ENCODE peak calls at places on chromosomes 16 and 17, in four cellular contexts. Q, P, E and L are unnamed samples.

GRCh38 chr16:65202461-65202860 is 80.6 kb upstream of the CDH11 start:
- DNase-seq in Q (no peak), P (no peak), E (no peak), L (no peak)

GRCh38 chr16:27722892-27723450 is 173.0 kb downstream of the KATNIP start:
- DNase-seq in Q (no peak), P (no peak), E (no peak), L (no peak)

GRCh38 chr17:66494023-66494803 is 191.8 kb downstream of the PRKCA start:
- DNase-seq in Q (peak), P (no peak), E (no peak), L (no peak)

GRCh38 chr16:72468582-72468981 is 296.6 kb upstream of the PMFBP1 start:
- DNase-seq in Q (no peak), P (no peak), E (no peak), L (peak)

GRCh38 chr17:38333635-38334295 is 10.0 kb downstream of the GPR179 start:
- DNase-seq in Q (peak), P (peak), E (no peak), L (peak)

GRCh38 chr17:36755586-36755985 is 154.2 kb downstream of the MRM1 start:
- DNase-seq in Q (peak), P (peak), E (no peak), L (peak)

GRCh38 chr16:82814059-82814458 is 187.3 kb downstream of the CDH13 start:
- DNase-seq in Q (no peak), P (no peak), E (no peak), L (no peak)

GRCh38 chr17:76685846-76686245 is 24.9 kb downstream of the MXRA7 start:
- DNase-seq in Q (peak), P (no peak), E (no peak), L (no peak)

GRCh38 chr16:10981697-10982216 is 37.4 kb downstream of the CLEC16A start:
- DNase-seq in Q (no peak), P (peak), E (no peak), L (peak)

GRCh38 chr17:56230660-56231059 is 77.4 kb downstream of the ANKFN1 start:
- DNase-seq in Q (no peak), P (no peak), E (no peak), L (no peak)

GRCh38 chr16:89411335-89411850 is 79.0 kb downstream of the ANKRD11 start:
- DNase-seq in Q (no peak), P (no peak), E (no peak), L (no peak)

GRCh38 chr17:74805543-74805991 is 29.4 kb upstream of the NAT9 start:
- DNase-seq in Q (no peak), P (no peak), E (no peak), L (no peak)

GRCh38 chr16:58114827-58115825 is 14.1 kb downstream of the CFAP20 start:
- DNase-seq in Q (no peak), P (no peak), E (no peak), L (no peak)

GRCh38 chr16:8751481-8752311 is 45.7 kb downstream of the TMEM186 start:
- DNase-seq in Q (no peak), P (no peak), E (no peak), L (peak)

GRCh38 chr17:72717676-72718075 is 374.8 kb downstream of the SLC39A11 start:
- DNase-seq in Q (no peak), P (no peak), E (no peak), L (no peak)

GRCh38 chr17:34711646-34712045 is 132.3 kb downstream of the TMEM132E start:
- DNase-seq in Q (no peak), P (no peak), E (no peak), L (no peak)

GRCh38 chr16:69276143-69277115 is 34.7 kb upstream of the VPS4A start:
- DNase-seq in Q (no peak), P (no peak), E (no peak), L (no peak)

GRCh38 chr17:81651692-81652091 is 4.7 kb downstream of the PDE6G start:
- DNase-seq in Q (no peak), P (no peak), E (no peak), L (peak)

GRCh38 chr17:1267471-1267947 is 2.7 kb upstream of the BHLHA9 start:
- DNase-seq in Q (no peak), P (no peak), E (no peak), L (no peak)

GRCh38 chr16:53098526-53099317 is 43.9 kb downstream of the CHD9 start:
- DNase-seq in Q (peak), P (no peak), E (peak), L (peak)
- TF ChIP-seq FOXK2 in Q (no peak), P (no peak), E (no peak), L (no peak)

GRCh38 chr16:100989-101388 is 23.0 kb downstream of the MPG start:
- DNase-seq in Q (no peak), P (no peak), E (no peak), L (no peak)

GRCh38 chr16:104355-104754 is 26.3 kb downstream of the MPG start:
- DNase-seq in Q (no peak), P (no peak), E (no peak), L (no peak)

GRCh38 chr16:104828-105374 is 26.9 kb downstream of the MPG start:
- DNase-seq in Q (peak), P (no peak), E (no peak), L (no peak)

GRCh38 chr16:101586-101985 is 23.6 kb downstream of the MPG start:
- DNase-seq in Q (no peak), P (no peak), E (no peak), L (no peak)

GRCh38 chr16:102060-102855 is 24.2 kb downstream of the MPG start:
- DNase-seq in Q (no peak), P (no peak), E (no peak), L (no peak)
- TF ChIP-seq FOXK2 in Q (no peak), P (no peak), E (no peak), L (no peak)

GRCh38 chr16:4674926-4675530 is 18.3 kb upstream of the NUDT16L1 start:
- DNase-seq in Q (no peak), P (no peak), E (no peak), L (no peak)

GRCh38 chr16:4677994-4678393 is 15.4 kb upstream of the NUDT16L1 start:
- DNase-seq in Q (no peak), P (no peak), E (no peak), L (no peak)

GRCh38 chr16:4677390-4677789 is 16.0 kb upstream of the NUDT16L1 start:
- DNase-seq in Q (no peak), P (no peak), E (no peak), L (no peak)

GRCh38 chr16:4676826-4677225 is 16.5 kb upstream of the NUDT16L1 start:
- DNase-seq in Q (no peak), P (no peak), E (no peak), L (no peak)

DNA sequence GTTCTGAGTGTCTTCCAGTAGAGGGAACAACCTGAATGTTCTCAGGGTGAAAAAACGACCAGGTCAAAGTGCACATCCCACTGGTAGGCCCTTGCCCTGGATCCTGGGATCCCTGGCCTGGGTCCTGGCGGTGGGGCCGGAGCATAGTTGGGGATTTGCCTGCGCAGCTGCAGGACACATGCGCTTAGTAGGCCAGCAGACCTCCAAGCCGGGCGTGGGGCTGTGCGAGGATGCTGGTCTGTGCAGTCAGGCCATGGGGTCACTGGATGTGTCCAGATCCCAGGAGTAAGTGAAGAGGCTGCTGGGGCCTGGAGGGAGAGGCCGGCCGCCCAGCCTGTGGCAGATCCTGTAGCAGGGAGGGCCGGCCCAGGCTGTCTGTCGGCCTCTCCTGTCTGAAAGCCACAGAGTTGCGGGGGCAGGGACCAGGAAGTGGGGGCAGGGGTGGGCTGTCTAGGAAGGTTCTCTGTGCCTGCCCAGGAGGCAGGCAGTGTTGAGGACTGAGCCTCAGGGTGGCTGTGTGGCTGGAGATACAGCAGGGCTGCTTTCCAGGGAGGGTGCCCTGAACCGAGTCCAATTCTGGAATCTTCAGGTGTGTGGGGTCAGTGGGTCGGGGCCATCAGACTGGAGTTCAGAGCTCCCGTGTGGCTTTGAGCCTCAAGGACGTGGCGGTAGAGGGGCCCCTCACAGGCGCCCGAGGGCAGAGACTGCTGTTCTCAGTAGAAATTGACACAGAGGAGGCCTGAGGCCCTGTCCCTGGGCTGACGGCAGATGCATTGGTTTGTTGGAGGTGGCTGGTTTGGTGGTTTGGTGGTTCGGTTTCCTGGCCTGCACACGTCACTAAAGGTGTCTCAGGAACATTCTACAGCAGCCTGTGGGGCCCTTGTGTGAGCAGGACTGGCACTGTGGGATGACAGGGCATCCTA is 17.2 kb upstream of the NUDT16L1 start:
- DNase-seq in Q (no peak), P (no peak), E (no peak), L (peak)
- TF ChIP-seq FOXK2 in Q (no peak), P (no peak), E (no peak), L (no peak)

GRCh38 chr17:48052956-48053757 is 5.0 kb downstream of the NFE2L1 start:
- DNase-seq in Q (no peak), P (peak), E (no peak), L (peak)

GRCh38 chr17:48053758-48054237 is 5.6 kb downstream of the NFE2L1 start:
- DNase-seq in Q (no peak), P (no peak), E (no peak), L (no peak)

GRCh38 chr17:48056246-48056745 is 8.1 kb downstream of the NFE2L1 start:
- DNase-seq in Q (no peak), P (no peak), E (no peak), L (no peak)

GRCh38 chr17:48055531-48056245 is 7.5 kb downstream of the NFE2L1 start:
- DNase-seq in Q (no peak), P (no peak), E (peak), L (no peak)

GRCh38 chr17:48054238-48055185 is 6.4 kb downstream of the NFE2L1 start:
- DNase-seq in Q (peak), P (no peak), E (no peak), L (no peak)
- TF ChIP-seq FOXK2 in Q (no peak), P (no peak), E (no peak), L (no peak)